ENCODE peak calls at places on chromosomes 7 and 10, in five cellular contexts. G is ovary, X is IMR-90, C is NB4, D is endothelial cell of umbilical vein. N is an unnamed sample.

GRCh38 chr10:17035446-17035845 is 94.2 kb downstream of the CUBN start:
- DNase-seq in D (no peak), G (no peak), X (no peak), C (no peak), N (no peak)

GRCh38 chr10:2335626-2336025 is 598.3 kb upstream of the ADARB2 start:
- DNase-seq in C (no peak), X (no peak), G (no peak), D (no peak), N (no peak)

GRCh38 chr7:12257582-12257981 is 46.5 kb downstream of the TMEM106B start:
- DNase-seq in C (peak), G (no peak), D (peak), X (peak), N (no peak)

GRCh38 chr7:130880668-130881067 is 146.7 kb upstream of the KLF14 start:
- DNase-seq in G (no peak), X (peak), C (peak), D (no peak), N (no peak)

GRCh38 chr10:58698777-58699356 is 186.2 kb downstream of the BICC1 start:
- DNase-seq in C (no peak), X (no peak), D (no peak), G (no peak), N (no peak)

GRCh38 chr10:33706746-33707145 is 372.3 kb upstream of the NRP1 start:
- DNase-seq in X (peak), C (no peak), D (no peak), G (no peak), N (no peak)

GRCh38 chr10:82574081-82574480 is 699.1 kb downstream of the NRG3 start:
- DNase-seq in G (no peak), C (no peak), X (no peak), D (no peak), N (no peak)

GRCh38 chr10:89535185-89536012 is at the start of gene SLC16A12:
- DNase-seq in G (peak), C (no peak), X (no peak), D (no peak), N (no peak)

GRCh38 chr7:68244411-68244810 is 1247.8 kb downstream of the TYW1 start:
- DNase-seq in D (no peak), G (no peak), X (no peak), C (no peak), N (no peak)

GRCh38 chr7:118496138-118496644 is 271.7 kb downstream of the ANKRD7 start:
- DNase-seq in X (no peak), C (no peak), G (no peak), D (no peak), N (no peak)

GRCh38 chr7:150411606-150412005 is 32.5 kb downstream of the ZNF775 start:
- DNase-seq in X (no peak), D (no peak), G (no peak), C (no peak), N (no peak)

GRCh38 chr10:14468022-14468421 is 137.3 kb upstream of the FRMD4A start:
- DNase-seq in X (peak), D (no peak), G (no peak), C (no peak), N (peak)

GRCh38 chr7:50665403-50666123 is 100.4 kb upstream of the DDC start:
- DNase-seq in C (peak), D (no peak), G (no peak), X (peak), N (no peak)

GRCh38 chr7:16999541-17000266 is 117.9 kb upstream of the AGR3 start:
- DNase-seq in C (peak), D (no peak), X (no peak), G (no peak), N (no peak)

GRCh38 chr7:117061751-117062150 is 108.5 kb downstream of the ST7 start:
- DNase-seq in X (peak), G (no peak), D (no peak), C (no peak), N (no peak)

GRCh38 chr7:43678315-43678714 is 51.0 kb downstream of the COA1 start:
- DNase-seq in C (no peak), X (no peak), D (no peak), G (no peak), N (no peak)

GRCh38 chr7:40447345-40447744 is 312.5 kb downstream of the SUGCT start:
- DNase-seq in D (no peak), X (no peak), C (peak), G (no peak), N (no peak)
- TF ChIP-seq CTCF in D (no peak), X (no peak), C (peak), G (no peak), N (no peak)

GRCh38 chr10:102393411-102394078 is 2.0 kb upstream of the NFKB2 start:
- DNase-seq in G (no peak), D (no peak), X (no peak), C (no peak), N (no peak)

GRCh38 chr10:102392306-102392705 is 3.2 kb upstream of the NFKB2 start:
- DNase-seq in X (no peak), D (no peak), G (no peak), C (no peak), N (no peak)

GRCh38 chr10:102394801-102395676 is 466 bp upstream of the NFKB2 start:
- DNase-seq in D (peak), X (peak), G (peak), C (peak), N (peak)

GRCh38 chr10:102395677-102396197 is at the start of gene NFKB2:
- DNase-seq in G (no peak), C (no peak), X (no peak), D (no peak), N (no peak)

GRCh38 chr10:102394079-102394800 is 1.3 kb upstream of the NFKB2 start:
- DNase-seq in X (peak), G (peak), D (peak), C (peak), N (peak)
- TF ChIP-seq POLR2A in X (peak), G (peak), D (no peak), C (peak), N (no peak)

DNA sequence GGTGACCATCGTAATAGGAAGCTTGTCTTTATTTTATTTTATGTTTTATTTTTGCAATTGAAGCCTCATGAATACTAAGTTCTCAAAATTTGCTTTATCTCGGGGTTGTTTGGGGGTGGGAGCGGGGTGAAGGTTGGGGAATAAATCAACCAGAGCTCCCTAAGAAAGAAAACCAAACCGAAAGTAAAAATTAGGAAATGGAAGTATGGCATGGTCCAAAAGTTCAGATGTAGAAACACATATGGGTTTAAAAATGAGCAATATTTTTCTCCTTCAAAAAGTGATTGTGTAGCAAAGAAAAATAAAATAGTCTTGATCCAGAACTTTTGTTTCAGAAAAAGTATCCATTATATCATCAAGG is 177.4 kb upstream of the PLXDC2 start:
- DNase-seq in C (no peak), D (no peak), G (no peak), X (no peak), N (no peak)
- H3K4me3 ChIP-seq in C (peak), D (no peak), G (peak), X (peak), N (no peak)

GRCh38 chr10:128419466-128420019 is 293.3 kb upstream of the MKI67 start:
- DNase-seq in C (no peak), D (no peak), X (no peak), G (no peak), N (no peak)
- TF ChIP-seq CTCF in C (no peak), D (no peak), X (no peak), G (no peak), N (no peak)

GRCh38 chr10:132396495-132397035 is 435 bp upstream of the PWWP2B start:
- DNase-seq in G (peak), C (peak), X (peak), D (no peak), N (no peak)

GRCh38 chr10:132397036-132397541 is at the start of gene PWWP2B:
- DNase-seq in D (no peak), X (peak), C (peak), G (peak), N (no peak)

GRCh38 chr10:132394936-132395703 is 1.9 kb upstream of the PWWP2B start:
- DNase-seq in D (no peak), X (no peak), G (peak), C (no peak), N (no peak)

GRCh38 chr10:132394201-132394811 is 2.7 kb upstream of the PWWP2B start:
- DNase-seq in X (no peak), C (no peak), G (peak), D (no peak), N (no peak)

GRCh38 chr10:132395704-132396494 is 1.1 kb upstream of the PWWP2B start:
- DNase-seq in D (peak), C (no peak), G (peak), X (no peak), N (no peak)
- TF ChIP-seq POLR2A in D (no peak), C (no peak), G (peak), X (no peak), N (no peak)

N was measured in lower leg skin.